ENCODE peak calls at places on chromosomes 16 and 17, in six cellular contexts. O is K562, U is H1, Z is SK-N-SH, R is HCT116, T is HepG2. H is an unnamed sample.

GRCh38 chr16:69711115-69711740 is 15.1 kb downstream of the NQO1 start:
- DNase-seq in U (peak; percentile 10), Z (no peak), R (peak; percentile 72), T (no peak), O (no peak), H (no peak)

GRCh38 chr16:48438414-48438813 is 53.2 kb upstream of the SIAH1 start:
- DNase-seq in Z (no peak), T (no peak), U (no peak), O (no peak), R (no peak), H (no peak)

GRCh38 chr16:89623511-89624232 is 10.2 kb downstream of the DPEP1 start:
- DNase-seq in O (no peak), R (no peak), T (peak; percentile 40), Z (no peak), U (no peak), H (no peak)

GRCh38 chr17:33210240-33210639 is 82.9 kb downstream of the ASIC2 start:
- DNase-seq in T (no peak), O (no peak), Z (peak; percentile 55), R (no peak), U (no peak), H (no peak)

GRCh38 chr16:89113661-89114060 is 20.0 kb downstream of the ACSF3 start:
- DNase-seq in Z (no peak), R (no peak), U (no peak), O (no peak), T (no peak), H (no peak)

GRCh38 chr16:50955311-50955710 is 195.8 kb downstream of the SALL1 start:
- DNase-seq in R (no peak), U (no peak), Z (no peak), O (no peak), T (no peak), H (no peak)

GRCh38 chr16:12262454-12263180 is 286.1 kb downstream of the SNX29 start:
- DNase-seq in Z (no peak), O (no peak), T (peak; percentile 77), U (no peak), R (no peak), H (no peak)

GRCh38 chr17:72366626-72367025 is 245.8 kb downstream of the SOX9 start:
- DNase-seq in R (no peak), T (no peak), U (no peak), Z (no peak), O (no peak), H (no peak)

GRCh38 chr17:63824362-63824761 is 2.9 kb upstream of the PSMC5 start:
- DNase-seq in Z (no peak), R (no peak), U (no peak), T (no peak), O (no peak), H (no peak)

GRCh38 chr16:75459691-75460090 is 4.8 kb downstream of the TMEM170A start:
- DNase-seq in R (no peak), U (no peak), T (no peak), Z (no peak), O (no peak), H (no peak)

GRCh38 chr17:77734371-77735050 is 224.0 kb upstream of the TNRC6C start:
- DNase-seq in O (peak; percentile 48), Z (peak; percentile 99), R (no peak), T (peak; percentile 21), U (peak; percentile 68), H (peak; percentile 58)

GRCh38 chr17:55341432-55341831 is 76.7 kb downstream of the HLF start:
- DNase-seq in R (no peak), Z (no peak), O (no peak), U (peak; percentile 13), T (no peak), H (no peak)
- TF ChIP-seq JUND in R (no peak), Z (no peak), O (no peak), U (no peak), T (no peak), H (no peak)

DNA sequence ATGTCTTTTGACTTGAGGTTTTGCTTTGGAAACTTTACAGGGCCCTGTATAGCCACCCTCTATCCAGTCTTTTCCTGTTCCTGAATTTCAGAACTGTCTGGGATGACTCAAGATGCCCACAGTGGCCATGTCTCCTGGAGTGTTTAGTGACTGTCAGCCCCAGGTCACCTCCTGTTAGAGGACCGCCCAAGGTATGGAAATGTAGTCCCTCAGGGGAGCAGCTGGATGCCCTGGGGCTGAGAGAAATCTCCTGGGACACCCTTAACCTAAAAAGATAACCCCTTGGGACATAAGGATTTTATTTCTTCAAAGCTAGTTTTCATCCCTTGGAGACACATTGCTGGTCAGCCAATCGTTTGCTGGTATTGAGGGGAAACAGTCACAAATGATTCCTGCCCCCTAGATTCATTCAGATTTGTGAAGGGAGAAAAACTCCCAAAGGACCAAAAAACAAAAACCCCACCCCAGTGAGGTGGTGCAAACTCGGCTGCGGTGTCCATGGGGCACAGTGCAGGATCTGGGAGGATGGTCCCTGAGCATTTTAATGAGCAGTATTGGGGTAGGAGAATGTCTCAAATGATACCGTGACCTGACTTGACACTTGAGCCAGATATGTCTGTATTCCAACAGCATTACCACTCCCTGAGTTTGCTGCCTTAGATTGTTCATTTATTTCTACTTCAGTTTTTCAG is 1.7 kb downstream of the ZNF267 start:
- DNase-seq in T (no peak), R (no peak), O (peak; percentile 18), Z (no peak), U (no peak), H (no peak)
- TF ChIP-seq JUND in T (no peak), R (no peak), O (no peak), Z (no peak), U (no peak), H (no peak)

DNA sequence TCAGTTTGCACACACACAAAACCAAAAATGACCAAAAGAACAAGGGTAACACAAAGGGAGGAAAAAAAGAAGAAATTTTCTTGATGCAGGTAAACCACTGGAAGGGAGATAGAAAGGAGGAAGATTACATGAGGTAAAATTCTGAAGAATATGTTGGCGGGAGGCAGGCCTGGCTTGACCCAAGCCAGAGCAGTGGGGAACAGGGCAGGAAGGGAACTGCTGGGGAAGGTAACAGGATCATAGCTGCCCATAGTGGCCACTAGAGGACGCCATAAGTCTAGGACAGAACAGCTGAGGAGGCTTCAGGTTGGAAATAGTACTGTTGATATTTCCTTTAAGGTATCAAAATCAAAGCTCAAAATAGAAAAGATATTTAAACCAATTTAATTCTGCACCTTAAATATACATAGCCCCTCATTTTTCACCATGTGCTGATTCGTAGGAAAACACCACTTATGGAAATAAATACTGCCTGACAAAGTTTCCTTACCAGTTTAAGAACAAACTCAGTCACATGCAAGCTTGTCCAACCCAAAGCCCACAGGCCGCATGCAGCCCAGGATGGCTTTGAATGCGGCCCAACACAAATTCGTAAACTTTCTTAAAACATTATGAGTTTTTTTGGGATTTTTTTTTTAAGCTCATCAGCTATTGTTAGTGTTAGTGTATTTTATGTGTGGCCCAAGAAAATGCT is 15.5 kb downstream of the VPS35 start:
- DNase-seq in Z (peak; percentile 75), O (peak; percentile 82), T (peak; percentile 79), R (peak; percentile 51), U (peak; percentile 58), H (peak; percentile 32)
- TF ChIP-seq JUND in Z (no peak), O (no peak), T (no peak), R (no peak), U (no peak), H (no peak)

GRCh38 chr16:67260426-67261063 is 11.8 kb downstream of the SLC9A5 start:
- DNase-seq in O (peak; percentile 79), T (peak; percentile 56), U (no peak), R (no peak), Z (peak; percentile 68), H (peak; percentile 76)
- TF ChIP-seq JUND in O (no peak), T (no peak), U (no peak), R (no peak), Z (no peak), H (no peak)

GRCh38 chr17:40722146-40722720 is 18.7 kb upstream of the KRT24 start:
- DNase-seq in R (no peak), O (no peak), T (no peak), Z (no peak), U (no peak), H (no peak)

GRCh38 chr17:40727447-40728231 is 24.1 kb upstream of the KRT24 start:
- DNase-seq in U (no peak), R (no peak), T (no peak), O (no peak), Z (no peak), H (no peak)

GRCh38 chr17:40726919-40727318 is 23.4 kb upstream of the KRT24 start:
- DNase-seq in R (peak; percentile 16), T (peak; percentile 35), Z (no peak), U (no peak), O (no peak), H (peak; percentile 18)

GRCh38 chr17:40720904-40721303 is 17.4 kb upstream of the KRT24 start:
- DNase-seq in T (no peak), U (no peak), R (no peak), O (no peak), Z (no peak), H (no peak)

GRCh38 chr17:40724656-40725055 is 21.1 kb upstream of the KRT24 start:
- DNase-seq in U (no peak), O (no peak), Z (no peak), R (no peak), T (no peak), H (no peak)
- TF ChIP-seq JUND in U (no peak), O (no peak), Z (no peak), R (no peak), T (no peak), H (no peak)

GRCh38 chr17:37101306-37101705 is 152.6 kb downstream of the AATF start:
- DNase-seq in Z (no peak), O (no peak), T (no peak), U (no peak), R (no peak), H (no peak)

GRCh38 chr17:37097162-37097561 is 148.4 kb downstream of the AATF start:
- DNase-seq in T (no peak), R (no peak), Z (peak; percentile 49), U (no peak), O (no peak), H (no peak)

GRCh38 chr17:37100231-37100630 is 151.5 kb downstream of the AATF start:
- DNase-seq in O (no peak), R (no peak), U (no peak), Z (no peak), T (no peak), H (no peak)

GRCh38 chr17:37096071-37096470 is 147.3 kb downstream of the AATF start:
- DNase-seq in O (no peak), T (no peak), U (no peak), R (no peak), Z (no peak), H (no peak)

DNA sequence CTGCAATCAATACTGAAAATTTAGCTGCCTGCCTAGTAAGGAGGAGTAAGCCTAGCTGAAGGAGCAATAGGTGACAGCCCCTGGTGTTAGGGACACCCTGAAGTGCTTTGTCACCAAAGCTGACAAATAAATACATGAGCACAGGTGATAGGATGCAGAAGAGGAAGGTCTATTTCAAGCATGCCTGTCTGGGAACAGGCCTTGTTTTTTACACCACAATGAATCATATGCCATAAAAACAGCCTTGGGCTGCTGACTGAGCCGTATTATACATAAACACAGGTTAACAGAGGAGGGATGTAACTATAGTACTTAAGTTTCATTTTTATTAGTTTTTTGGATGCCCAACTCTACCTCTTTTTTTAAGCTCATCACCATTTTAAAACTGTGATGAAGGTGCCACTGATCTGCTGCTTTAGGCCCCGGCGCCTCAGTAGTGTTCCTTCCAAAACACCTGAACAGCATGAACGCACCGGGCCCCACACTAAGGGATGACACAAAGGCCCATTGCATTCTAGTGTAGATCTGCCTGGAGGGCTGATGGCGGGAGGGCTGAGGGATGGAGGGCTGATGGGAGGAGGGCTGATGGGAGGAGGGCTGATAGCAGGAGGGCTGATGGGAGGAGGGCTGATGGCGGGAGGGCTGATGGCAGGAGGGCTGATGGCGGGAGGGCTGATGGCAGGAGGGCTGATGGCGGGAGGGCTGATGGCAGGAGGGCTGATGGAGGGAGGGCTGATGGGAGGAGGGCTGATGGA is 150.3 kb downstream of the AATF start:
- DNase-seq in O (no peak), Z (no peak), T (no peak), U (no peak), R (no peak), H (no peak)
- TF ChIP-seq JUND in O (no peak), Z (no peak), T (no peak), U (no peak), R (no peak), H (no peak)

H was measured in T47D.